ENCODE peak calls at places on chromosome 17, in five cellular contexts. G, Z, Y, B and C are unnamed samples.

GRCh38 chr17:18966831-18967624 is 15.1 kb downstream of the SLC5A10 start:
- DNase-seq in G (no peak), Z (no peak), Y (no peak), B (no peak), C (no peak)

GRCh38 chr17:57536789-57537523 is 208.1 kb downstream of the CCDC182 start:
- DNase-seq in Z (no peak), G (no peak), Y (no peak), B (no peak), C (no peak)

GRCh38 chr17:2594657-2595085 is 1.2 kb downstream of the PAFAH1B1 start:
- DNase-seq in B (no peak), G (no peak), Y (no peak), Z (peak), C (no peak)

GRCh38 chr17:74373838-74374606 is 6.7 kb downstream of the GPR142 start:
- DNase-seq in Z (no peak), G (no peak), B (no peak), Y (no peak), C (no peak)

GRCh38 chr17:37614391-37614790 is 5.2 kb upstream of the SYNRG start:
- DNase-seq in B (no peak), Z (peak), G (peak), Y (peak), C (no peak)

GRCh38 chr17:31508310-31509094 is 117.0 kb downstream of the RAB11FIP4 start:
- DNase-seq in B (no peak), Y (no peak), G (no peak), Z (no peak), C (no peak)

GRCh38 chr17:32458367-32458766 is 14.1 kb downstream of the PSMD11 start:
- DNase-seq in Y (peak), B (no peak), G (no peak), Z (no peak), C (no peak)

GRCh38 chr17:79664925-79665738 is 54.3 kb upstream of the RBFOX3 start:
- DNase-seq in G (peak), Z (no peak), Y (no peak), B (no peak), C (no peak)